ENCODE peak calls at places on chromosome 13, in four cellular contexts. U is endothelial cell of umbilical vein, X is HCT116, K is astrocyte. D is an unnamed sample.

GRCh38 chr13:109297628-109298027 is 488.8 kb downstream of the IRS2 start:
- DNase-seq in X (no peak), K (peak), U (no peak), D (no peak)

GRCh38 chr13:102049853-102050252 is 352.0 kb downstream of the FGF14 start:
- DNase-seq in X (no peak), K (no peak), U (no peak), D (no peak)

GRCh38 chr13:100946588-100946987 is 272.0 kb upstream of the TMTC4 start:
- DNase-seq in X (no peak), K (no peak), U (no peak), D (no peak)

GRCh38 chr13:77022341-77022740 is 4.6 kb downstream of the FBXL3 start:
- DNase-seq in K (no peak), X (no peak), U (no peak), D (no peak)

GRCh38 chr13:53206455-53206854 is 177.8 kb downstream of the OLFM4 start:
- DNase-seq in U (no peak), X (no peak), K (no peak), D (peak)

GRCh38 chr13:113802761-113803160 is 43.7 kb downstream of the TMEM255B start:
- DNase-seq in U (no peak), X (no peak), K (no peak), D (peak)

GRCh38 chr13:43346427-43346826 is 323.0 kb downstream of the DNAJC15 start:
- DNase-seq in X (no peak), U (no peak), K (peak), D (no peak)

GRCh38 chr13:81916471-81916870 is 1575.5 kb upstream of the SPRY2 start:
- DNase-seq in X (no peak), K (no peak), U (no peak), D (no peak)

GRCh38 chr13:82803341-82803740 is 1078.9 kb downstream of the SLITRK1 start:
- DNase-seq in X (no peak), U (no peak), K (no peak), D (no peak)

GRCh38 chr13:113938716-113939115 is 35.2 kb downstream of the C13orf46 start:
- DNase-seq in U (no peak), K (no peak), X (no peak), D (no peak)

GRCh38 chr13:100535401-100536135 is 53.0 kb downstream of the GGACT start:
- DNase-seq in U (no peak), K (no peak), X (no peak), D (no peak)

GRCh38 chr13:61695147-61695546 is 279.5 kb upstream of the PCDH20 start:
- DNase-seq in X (peak), K (peak), U (no peak), D (no peak)

GRCh38 chr13:71979616-71980015 is 112.6 kb upstream of the DACH1 start:
- DNase-seq in K (no peak), X (peak), U (peak), D (peak)

GRCh38 chr13:76885203-76886004 is 801 bp downstream of the KCTD12 start:
- DNase-seq in X (no peak), U (peak), K (peak), D (peak)

GRCh38 chr13:101624210-101624922 is 171.9 kb downstream of the ITGBL1 start:
- DNase-seq in X (no peak), U (peak), K (no peak), D (peak)

GRCh38 chr13:96992633-96993032 is 1.6 kb downstream of the OXGR1 start:
- DNase-seq in X (no peak), U (no peak), K (no peak), D (no peak)

GRCh38 chr13:31050486-31051400 is 111.0 kb downstream of the HSPH1 start:
- DNase-seq in X (no peak), K (no peak), U (no peak), D (no peak)

GRCh38 chr13:52091473-52091872 is 37.4 kb downstream of the NEK5 start:
- DNase-seq in U (no peak), X (no peak), K (no peak), D (no peak)

GRCh38 chr13:45198924-45199323 is 1.9 kb downstream of the KCTD4 start:
- DNase-seq in X (no peak), U (no peak), K (no peak), D (no peak)

GRCh38 chr13:91375119-91375729 is 23.2 kb upstream of the GPC5 start:
- DNase-seq in X (no peak), K (no peak), U (no peak), D (peak)

GRCh38 chr13:18996627-18997051 is 185.0 kb downstream of the TUBA3C start:
- DNase-seq in U (no peak), K (no peak), X (no peak), D (no peak)

GRCh38 chr13:101190976-101191375 is 225.3 kb downstream of the NALCN start:
- DNase-seq in U (no peak), X (no peak), K (no peak), D (no peak)

GRCh38 chr13:111382411-111382810 is 62.0 kb downstream of the TEX29 start:
- DNase-seq in U (no peak), X (no peak), K (no peak), D (no peak)

GRCh38 chr13:20465218-20465879 is 60.3 kb downstream of the CRYL1 start:
- DNase-seq in X (no peak), U (no peak), K (no peak), D (no peak)

GRCh38 chr13:110388141-110388943 is 81.3 kb downstream of the COL4A2 start:
- DNase-seq in K (peak), U (no peak), X (no peak), D (peak)

GRCh38 chr13:75258159-75258782 is 223.7 kb downstream of the TBC1D4 start:
- DNase-seq in K (peak), U (peak), X (peak), D (peak)

GRCh38 chr13:110809871-110810486 is 96.5 kb downstream of the ING1 start:
- DNase-seq in K (no peak), X (no peak), U (no peak), D (no peak)

GRCh38 chr13:45278096-45278645 is 62.8 kb downstream of the TPT1 start:
- DNase-seq in X (no peak), U (peak), K (peak), D (no peak)

GRCh38 chr13:67857581-67858310 is 627.6 kb upstream of the PCDH9 start:
- DNase-seq in X (no peak), K (no peak), U (no peak), D (no peak)

GRCh38 chr13:101144808-101145419 is 271.4 kb downstream of the NALCN start:
- DNase-seq in K (peak), X (peak), U (peak), D (peak)

GRCh38 chr13:102399791-102400618 is 1.8 kb downstream of the FGF14 start:
- DNase-seq in K (no peak), X (no peak), U (no peak), D (peak)

GRCh38 chr13:114049026-114049425 is 75.2 kb upstream of the C13orf46 start:
- DNase-seq in U (no peak), X (no peak), K (no peak), D (no peak)

GRCh38 chr13:64758520-64758919 is 2471.6 kb downstream of the PCDH9 start:
- DNase-seq in K (peak), X (no peak), U (no peak), D (peak)

GRCh38 chr13:47901451-47901850 is 99.6 kb downstream of the SUCLA2 start:
- DNase-seq in K (peak), U (no peak), X (no peak), D (no peak)

GRCh38 chr13:100409132-100409531 is 179.5 kb downstream of the GGACT start:
- DNase-seq in U (no peak), X (no peak), K (no peak), D (peak)

GRCh38 chr13:45185286-45185685 is 15.6 kb downstream of the KCTD4 start:
- DNase-seq in X (no peak), U (no peak), K (no peak), D (no peak)

GRCh38 chr13:99700468-99700867 is 199.2 kb downstream of the TM9SF2 start:
- DNase-seq in U (no peak), K (no peak), X (no peak), D (no peak)

GRCh38 chr13:73876323-73876722 is 257.9 kb downstream of the KLF12 start:
- DNase-seq in K (peak), X (no peak), U (no peak), D (no peak)

GRCh38 chr13:34675626-34676025 is 266.4 kb upstream of the NBEA start:
- DNase-seq in X (no peak), K (peak), U (no peak), D (no peak)

GRCh38 chr13:29502391-29503008 is 93.0 kb downstream of the SLC7A1 start:
- DNase-seq in K (no peak), U (no peak), X (no peak), D (no peak)
- TF ChIP-seq EZH2 in K (no peak), U (no peak), X (no peak), D (no peak)

GRCh38 chr13:80334582-80335260 is 6.2 kb downstream of the SPRY2 start:
- DNase-seq in X (no peak), K (peak), U (peak), D (no peak)
- TF ChIP-seq EZH2 in X (no peak), K (no peak), U (no peak), D (no peak)

DNA sequence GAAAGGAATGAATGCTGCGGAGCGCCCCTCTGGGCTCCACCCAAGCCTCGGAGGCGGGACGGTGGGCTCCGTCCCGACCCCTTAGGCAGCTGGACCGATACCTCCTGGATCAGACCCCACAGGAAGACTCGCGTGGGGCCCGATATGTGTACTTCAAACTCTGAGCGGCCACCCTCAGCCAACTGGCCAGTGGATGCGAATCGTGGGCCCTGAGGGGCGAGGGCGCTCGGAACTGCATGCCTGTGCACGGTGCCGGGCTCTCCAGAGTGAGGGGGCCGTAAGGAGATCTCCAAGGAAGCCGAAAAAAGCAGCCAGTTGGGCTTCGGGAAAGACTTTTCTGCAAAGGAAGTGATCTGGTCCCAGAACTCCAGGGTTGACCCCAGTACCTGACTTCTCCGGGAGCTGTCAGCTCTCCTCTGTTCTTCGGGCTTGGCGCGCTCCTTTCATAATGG is 8.6 kb downstream of the PDX1 start:
- DNase-seq in K (no peak), X (no peak), U (no peak), D (peak)
- TF ChIP-seq EZH2 in K (no peak), X (no peak), U (peak), D (peak)

GRCh38 chr13:106473174-106473573 is 62.3 kb downstream of the EFNB2 start:
- DNase-seq in K (no peak), X (no peak), U (no peak), D (no peak)
- TF ChIP-seq EZH2 in K (no peak), X (no peak), U (no peak), D (no peak)

DNA sequence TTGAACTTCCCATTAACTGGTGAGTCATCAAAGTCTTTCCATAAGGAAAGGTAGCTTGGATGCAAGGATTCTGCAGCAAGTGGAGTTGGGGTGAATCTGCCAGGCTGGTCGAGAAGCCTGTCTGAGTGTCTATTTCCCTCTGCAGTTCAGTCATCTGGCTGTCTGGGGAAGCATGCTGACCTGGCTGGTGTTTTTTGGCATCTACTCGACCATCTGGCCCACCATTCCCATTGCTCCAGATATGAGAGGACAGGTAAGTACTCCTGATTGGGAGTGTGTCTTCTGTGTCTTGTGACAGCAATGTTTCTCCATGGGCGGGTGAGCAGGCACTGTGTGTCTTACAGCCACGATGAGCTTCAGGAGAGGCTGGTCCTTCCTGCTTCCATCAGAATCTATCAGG is 189.7 kb downstream of the SHISA2 start:
- DNase-seq in U (no peak), K (no peak), X (no peak), D (no peak)
- TF ChIP-seq EZH2 in U (no peak), K (no peak), X (no peak), D (no peak)

GRCh38 chr13:38686635-38687245 is at the start of gene FREM2:
- DNase-seq in K (peak), U (no peak), X (no peak), D (peak)
- TF ChIP-seq EZH2 in K (no peak), U (peak), X (no peak), D (no peak)